ENCODE peak calls at places on chromosomes 7 and 10, in seven cellular contexts. One of them, this sample, is unnamed.

GRCh38 chr10:128156999-128157755 is 31.0 kb upstream of the MKI67 start:
- DNase-seq in hippocampal formation: no peak
- DNase-seq in NCI-H1092 treated with DMSO at 0.1 percent for 48 hours: no peak
- DNase-seq in nucleus accumbens: no peak
- DNase-seq in Right ventricle myocardium inferior: no peak
- DNase-seq in RWPE1: no peak
- DNase-seq in stimulated activated CD4-positive, alpha-beta T cell treated with anti-CD3 and anti-CD28 coated beads, Interleukin-4, amount 100 ng/mL, for 1 hour: no peak
- DNase-seq in this sample: no peak

GRCh38 chr7:794671-795329 is 37.5 kb upstream of the SUN1 start:
- DNase-seq in hippocampal formation: no peak
- DNase-seq in RWPE1: no peak
- DNase-seq in Right ventricle myocardium inferior: no peak
- DNase-seq in stimulated activated CD4-positive, alpha-beta T cell treated with anti-CD3 and anti-CD28 coated beads, Interleukin-4, amount 100 ng/mL, for 1 hour: no peak
- DNase-seq in nucleus accumbens: no peak
- DNase-seq in NCI-H1092 treated with DMSO at 0.1 percent for 48 hours: no peak
- DNase-seq in this sample: peak

GRCh38 chr10:100442548-100442947 is 20.3 kb upstream of the WNT8B start:
- DNase-seq in Right ventricle myocardium inferior: no peak
- DNase-seq in NCI-H1092 treated with DMSO at 0.1 percent for 48 hours: no peak
- DNase-seq in stimulated activated CD4-positive, alpha-beta T cell treated with anti-CD3 and anti-CD28 coated beads, Interleukin-4, amount 100 ng/mL, for 1 hour: no peak
- DNase-seq in nucleus accumbens: no peak
- DNase-seq in RWPE1: no peak
- DNase-seq in hippocampal formation: no peak
- DNase-seq in this sample: no peak

GRCh38 chr7:107981466-107981865 is 21.5 kb downstream of the LAMB1 start:
- DNase-seq in stimulated activated CD4-positive, alpha-beta T cell treated with anti-CD3 and anti-CD28 coated beads, Interleukin-4, amount 100 ng/mL, for 1 hour: no peak
- DNase-seq in Right ventricle myocardium inferior: no peak
- DNase-seq in hippocampal formation: no peak
- DNase-seq in nucleus accumbens: no peak
- DNase-seq in RWPE1: no peak
- DNase-seq in NCI-H1092 treated with DMSO at 0.1 percent for 48 hours: peak
- DNase-seq in this sample: no peak

GRCh38 chr10:36671607-36672006 is 453.8 kb upstream of the ANKRD30A start:
- DNase-seq in RWPE1: no peak
- DNase-seq in NCI-H1092 treated with DMSO at 0.1 percent for 48 hours: no peak
- DNase-seq in Right ventricle myocardium inferior: no peak
- DNase-seq in nucleus accumbens: no peak
- DNase-seq in hippocampal formation: no peak
- DNase-seq in stimulated activated CD4-positive, alpha-beta T cell treated with anti-CD3 and anti-CD28 coated beads, Interleukin-4, amount 100 ng/mL, for 1 hour: no peak
- DNase-seq in this sample: no peak

GRCh38 chr7:95088536-95088935 is 181.1 kb downstream of the PPP1R9A start:
- DNase-seq in nucleus accumbens: no peak
- DNase-seq in stimulated activated CD4-positive, alpha-beta T cell treated with anti-CD3 and anti-CD28 coated beads, Interleukin-4, amount 100 ng/mL, for 1 hour: no peak
- DNase-seq in RWPE1: no peak
- DNase-seq in hippocampal formation: no peak
- DNase-seq in NCI-H1092 treated with DMSO at 0.1 percent for 48 hours: no peak
- DNase-seq in Right ventricle myocardium inferior: no peak
- DNase-seq in this sample: no peak

GRCh38 chr7:83696101-83696500 is 47.2 kb upstream of the SEMA3E start:
- DNase-seq in nucleus accumbens: no peak
- DNase-seq in RWPE1: no peak
- DNase-seq in Right ventricle myocardium inferior: no peak
- DNase-seq in stimulated activated CD4-positive, alpha-beta T cell treated with anti-CD3 and anti-CD28 coated beads, Interleukin-4, amount 100 ng/mL, for 1 hour: no peak
- DNase-seq in hippocampal formation: no peak
- DNase-seq in NCI-H1092 treated with DMSO at 0.1 percent for 48 hours: no peak
- DNase-seq in this sample: no peak

GRCh38 chr10:79454259-79454658 is 8.8 kb upstream of the ZCCHC24 start:
- DNase-seq in hippocampal formation: no peak
- DNase-seq in Right ventricle myocardium inferior: peak
- DNase-seq in nucleus accumbens: no peak
- DNase-seq in stimulated activated CD4-positive, alpha-beta T cell treated with anti-CD3 and anti-CD28 coated beads, Interleukin-4, amount 100 ng/mL, for 1 hour: no peak
- DNase-seq in NCI-H1092 treated with DMSO at 0.1 percent for 48 hours: no peak
- DNase-seq in RWPE1: peak
- DNase-seq in this sample: no peak

GRCh38 chr10:74917481-74918077 is 91.2 kb downstream of the KAT6B start:
- DNase-seq in Right ventricle myocardium inferior: no peak
- DNase-seq in RWPE1: peak
- DNase-seq in NCI-H1092 treated with DMSO at 0.1 percent for 48 hours: no peak
- DNase-seq in nucleus accumbens: no peak
- DNase-seq in hippocampal formation: no peak
- DNase-seq in stimulated activated CD4-positive, alpha-beta T cell treated with anti-CD3 and anti-CD28 coated beads, Interleukin-4, amount 100 ng/mL, for 1 hour: no peak
- DNase-seq in this sample: no peak

GRCh38 chr10:112215342-112215774 is 31.8 kb upstream of the GPAM start:
- DNase-seq in hippocampal formation: no peak
- DNase-seq in stimulated activated CD4-positive, alpha-beta T cell treated with anti-CD3 and anti-CD28 coated beads, Interleukin-4, amount 100 ng/mL, for 1 hour: no peak
- DNase-seq in NCI-H1092 treated with DMSO at 0.1 percent for 48 hours: no peak
- DNase-seq in RWPE1: no peak
- DNase-seq in Right ventricle myocardium inferior: no peak
- DNase-seq in nucleus accumbens: no peak
- DNase-seq in this sample: no peak

GRCh38 chr10:59870152-59870551 is 36.2 kb downstream of the CCDC6 start:
- DNase-seq in NCI-H1092 treated with DMSO at 0.1 percent for 48 hours: no peak
- DNase-seq in nucleus accumbens: peak
- DNase-seq in RWPE1: no peak
- DNase-seq in stimulated activated CD4-positive, alpha-beta T cell treated with anti-CD3 and anti-CD28 coated beads, Interleukin-4, amount 100 ng/mL, for 1 hour: no peak
- DNase-seq in Right ventricle myocardium inferior: no peak
- DNase-seq in hippocampal formation: no peak
- DNase-seq in this sample: no peak

GRCh38 chr10:123560301-123561144 is 105.6 kb upstream of the GPR26 start:
- DNase-seq in NCI-H1092 treated with DMSO at 0.1 percent for 48 hours: no peak
- DNase-seq in RWPE1: no peak
- DNase-seq in hippocampal formation: no peak
- DNase-seq in nucleus accumbens: no peak
- DNase-seq in stimulated activated CD4-positive, alpha-beta T cell treated with anti-CD3 and anti-CD28 coated beads, Interleukin-4, amount 100 ng/mL, for 1 hour: no peak
- DNase-seq in Right ventricle myocardium inferior: no peak
- DNase-seq in this sample: peak

GRCh38 chr7:16067695-16068094 is 353.6 kb downstream of the CRPPA start:
- DNase-seq in RWPE1: no peak
- DNase-seq in hippocampal formation: no peak
- DNase-seq in Right ventricle myocardium inferior: no peak
- DNase-seq in nucleus accumbens: no peak
- DNase-seq in stimulated activated CD4-positive, alpha-beta T cell treated with anti-CD3 and anti-CD28 coated beads, Interleukin-4, amount 100 ng/mL, for 1 hour: no peak
- DNase-seq in NCI-H1092 treated with DMSO at 0.1 percent for 48 hours: peak
- DNase-seq in this sample: no peak

GRCh38 chr7:13279854-13280435 is 592.5 kb downstream of the ARL4A start:
- DNase-seq in nucleus accumbens: no peak
- DNase-seq in NCI-H1092 treated with DMSO at 0.1 percent for 48 hours: peak
- DNase-seq in stimulated activated CD4-positive, alpha-beta T cell treated with anti-CD3 and anti-CD28 coated beads, Interleukin-4, amount 100 ng/mL, for 1 hour: no peak
- DNase-seq in RWPE1: peak
- DNase-seq in Right ventricle myocardium inferior: no peak
- DNase-seq in hippocampal formation: no peak
- DNase-seq in this sample: no peak

GRCh38 chr10:79082631-79083581 is 14.1 kb downstream of the ZMIZ1 start:
- DNase-seq in Right ventricle myocardium inferior: peak
- DNase-seq in nucleus accumbens: no peak
- DNase-seq in RWPE1: no peak
- DNase-seq in hippocampal formation: no peak
- DNase-seq in NCI-H1092 treated with DMSO at 0.1 percent for 48 hours: no peak
- DNase-seq in stimulated activated CD4-positive, alpha-beta T cell treated with anti-CD3 and anti-CD28 coated beads, Interleukin-4, amount 100 ng/mL, for 1 hour: no peak
- DNase-seq in this sample: peak

GRCh38 chr10:35565602-35566061 is 39.5 kb upstream of the GJD4 start:
- DNase-seq in hippocampal formation: peak
- DNase-seq in RWPE1: no peak
- DNase-seq in Right ventricle myocardium inferior: no peak
- DNase-seq in nucleus accumbens: no peak
- DNase-seq in NCI-H1092 treated with DMSO at 0.1 percent for 48 hours: no peak
- DNase-seq in stimulated activated CD4-positive, alpha-beta T cell treated with anti-CD3 and anti-CD28 coated beads, Interleukin-4, amount 100 ng/mL, for 1 hour: no peak
- DNase-seq in this sample: no peak

This sample was measured in spleen.